ENCODE peak calls at places on chromosome 16, in six cellular contexts. U is CD8-positive, alpha-beta memory T cell; K is ELR; G is stimulated activated CD8-positive, alpha-beta memory T cell treated with anti-CD3 and anti-CD28 coated beads, Interleukin-7, amount 100 ng/mL, for 24 hours; X is ACHN; N is activated CD8-positive, alpha-beta memory T cell treated with anti-CD3 and anti-CD28 coated beads for 4 hours. W is an unnamed sample.

GRCh38 chr16:7086842-7087616 is 245.6 kb upstream of the RBFOX1 start:
- DNase-seq in U (no peak), K (no peak), G (no peak), X (peak), N (no peak), W (peak)

GRCh38 chr16:13594798-13595197 is 325.2 kb upstream of the ERCC4 start:
- DNase-seq in U (no peak), K (no peak), G (no peak), X (no peak), N (no peak), W (peak)

GRCh38 chr16:53753431-53753830 is 49.5 kb downstream of the FTO start:
- DNase-seq in U (no peak), K (no peak), G (no peak), X (no peak), N (no peak), W (no peak)

GRCh38 chr16:55000595-55000994 is 69.9 kb downstream of the IRX5 start:
- DNase-seq in U (no peak), K (no peak), G (no peak), X (no peak), N (no peak), W (no peak)

GRCh38 chr16:75262104-75262799 is 10.8 kb upstream of the BCAR1 start:
- DNase-seq in U (no peak), K (no peak), G (no peak), X (no peak), N (no peak), W (no peak)

GRCh38 chr16:26316683-26317464 is 625.1 kb downstream of the HS3ST4 start:
- DNase-seq in U (no peak), K (no peak), G (no peak), X (peak), N (no peak), W (peak)

GRCh38 chr16:88881090-88881580 is 14.7 kb upstream of the PABPN1L start:
- DNase-seq in U (no peak), K (no peak), G (no peak), X (no peak), N (no peak), W (no peak)

GRCh38 chr16:85746431-85747227 is 4.3 kb downstream of the C16orf74 start:
- DNase-seq in U (no peak), K (peak), G (no peak), X (peak), N (no peak), W (peak)

GRCh38 chr16:80902306-80903154 is 98.1 kb upstream of the CDYL2 start:
- DNase-seq in U (no peak), K (no peak), G (no peak), X (no peak), N (no peak), W (no peak)

GRCh38 chr16:73232555-73233422 is 184.9 kb upstream of the ZFHX3 start:
- DNase-seq in U (no peak), K (peak), G (no peak), X (peak), N (no peak), W (peak)

GRCh38 chr16:60674241-60674640 is 1362.0 kb downstream of the CDH8 start:
- DNase-seq in U (no peak), K (no peak), G (no peak), X (no peak), N (no peak), W (no peak)

GRCh38 chr16:88672776-88673175 is 9.9 kb upstream of the MVD start:
- DNase-seq in U (no peak), K (peak), G (no peak), X (peak), N (no peak), W (peak)

GRCh38 chr16:49649013-49649785 is 206.7 kb downstream of the ZNF423 start:
- DNase-seq in U (no peak), K (peak), G (no peak), X (peak), N (no peak), W (no peak)

GRCh38 chr16:75345711-75346110 is 87.6 kb downstream of the CFDP1 start:
- DNase-seq in U (no peak), K (no peak), G (no peak), X (no peak), N (no peak), W (no peak)

W was measured in H1.